ENCODE peak calls at places on chromosomes 4 and X, in six cellular contexts. One of them, this sample, is unnamed.
A peak's percentile ranks its signal among the peaks of the same experiment; 100 is the strongest.

GRCh38 chr4:3168029-3168428 is 80.9 kb upstream of the MSANTD1 start:
- DNase-seq in MCF 10A: no peak
- DNase-seq in GM13977: no peak
- DNase-seq in central memory CD4-positive, alpha-beta T cell: no peak
- DNase-seq in non-pigmented ciliary epithelial cell: peak; percentile 15
- DNase-seq in NCI-H345: no peak
- DNase-seq in this sample: no peak

GRCh38 chr4:119543794-119544193 is 84.8 kb downstream of the PDE5A start:
- DNase-seq in MCF 10A: no peak
- DNase-seq in GM13977: no peak
- DNase-seq in central memory CD4-positive, alpha-beta T cell: no peak
- DNase-seq in non-pigmented ciliary epithelial cell: no peak
- DNase-seq in NCI-H345: no peak
- DNase-seq in this sample: no peak

GRCh38 chrX:54043696-54044125 is 562 bp downstream of the PHF8 start:
- DNase-seq in MCF 10A: peak; percentile 43
- DNase-seq in GM13977: peak; percentile 28
- DNase-seq in central memory CD4-positive, alpha-beta T cell: no peak
- DNase-seq in non-pigmented ciliary epithelial cell: no peak
- DNase-seq in NCI-H345: peak; percentile 52
- DNase-seq in this sample: no peak

GRCh38 chrX:147079974-147080373 is 265.4 kb upstream of the CXorf51A start:
- DNase-seq in MCF 10A: no peak
- DNase-seq in GM13977: no peak
- DNase-seq in central memory CD4-positive, alpha-beta T cell: no peak
- DNase-seq in non-pigmented ciliary epithelial cell: no peak
- DNase-seq in NCI-H345: no peak
- DNase-seq in this sample: no peak

GRCh38 chr4:140296335-140296753 is 77.1 kb upstream of the SCOC start:
- DNase-seq in MCF 10A: peak; percentile 58
- DNase-seq in GM13977: no peak
- DNase-seq in central memory CD4-positive, alpha-beta T cell: no peak
- DNase-seq in non-pigmented ciliary epithelial cell: peak; percentile 30
- DNase-seq in NCI-H345: peak; percentile 50
- DNase-seq in this sample: peak; percentile 89

GRCh38 chrX:49177338-49177833 is 5.7 kb downstream of the PLP2 start:
- DNase-seq in MCF 10A: peak; percentile 54
- DNase-seq in GM13977: no peak
- DNase-seq in central memory CD4-positive, alpha-beta T cell: no peak
- DNase-seq in non-pigmented ciliary epithelial cell: no peak
- DNase-seq in NCI-H345: no peak
- DNase-seq in this sample: no peak

GRCh38 chrX:16589211-16589610 is 60.7 kb upstream of the S100G start:
- DNase-seq in MCF 10A: peak; percentile 85
- DNase-seq in GM13977: no peak
- DNase-seq in central memory CD4-positive, alpha-beta T cell: no peak
- DNase-seq in non-pigmented ciliary epithelial cell: no peak
- DNase-seq in NCI-H345: no peak
- DNase-seq in this sample: no peak

GRCh38 chrX:40465735-40466551 is 114.8 kb upstream of the ATP6AP2 start:
- DNase-seq in MCF 10A: peak; percentile 17
- DNase-seq in GM13977: no peak
- DNase-seq in central memory CD4-positive, alpha-beta T cell: no peak
- DNase-seq in non-pigmented ciliary epithelial cell: no peak
- DNase-seq in NCI-H345: no peak
- DNase-seq in this sample: no peak

GRCh38 chrX:14095702-14096101 is 66.0 kb upstream of the GEMIN8 start:
- DNase-seq in MCF 10A: peak; percentile 82
- DNase-seq in GM13977: peak; percentile 34
- DNase-seq in central memory CD4-positive, alpha-beta T cell: peak; percentile 13
- DNase-seq in non-pigmented ciliary epithelial cell: peak; percentile 27
- DNase-seq in NCI-H345: no peak
- DNase-seq in this sample: no peak

GRCh38 chrX:78769933-78770332 is 22.4 kb downstream of the LPAR4 start:
- DNase-seq in MCF 10A: no peak
- DNase-seq in GM13977: no peak
- DNase-seq in central memory CD4-positive, alpha-beta T cell: no peak
- DNase-seq in non-pigmented ciliary epithelial cell: no peak
- DNase-seq in NCI-H345: no peak
- DNase-seq in this sample: no peak

GRCh38 chrX:30777575-30777974 is 111.5 kb downstream of the TAB3 start:
- DNase-seq in MCF 10A: no peak
- DNase-seq in GM13977: no peak
- DNase-seq in central memory CD4-positive, alpha-beta T cell: no peak
- DNase-seq in non-pigmented ciliary epithelial cell: no peak
- DNase-seq in NCI-H345: no peak
- DNase-seq in this sample: no peak

GRCh38 chr4:133638702-133639101 is 489.6 kb downstream of the PCDH10 start:
- DNase-seq in MCF 10A: no peak
- DNase-seq in GM13977: no peak
- DNase-seq in central memory CD4-positive, alpha-beta T cell: no peak
- DNase-seq in non-pigmented ciliary epithelial cell: no peak
- DNase-seq in NCI-H345: no peak
- DNase-seq in this sample: no peak

GRCh38 chr4:106343865-106344264 is 24.7 kb downstream of the GIMD1 start:
- DNase-seq in MCF 10A: no peak
- DNase-seq in GM13977: no peak
- DNase-seq in central memory CD4-positive, alpha-beta T cell: no peak
- DNase-seq in non-pigmented ciliary epithelial cell: no peak
- DNase-seq in NCI-H345: no peak
- DNase-seq in this sample: no peak

GRCh38 chrX:68634649-68635227 is 12.7 kb upstream of the STARD8 start:
- DNase-seq in MCF 10A: no peak
- DNase-seq in GM13977: no peak
- DNase-seq in central memory CD4-positive, alpha-beta T cell: no peak
- DNase-seq in non-pigmented ciliary epithelial cell: no peak
- DNase-seq in NCI-H345: no peak
- DNase-seq in this sample: no peak

GRCh38 chr4:141078871-141079270 is 54.4 kb downstream of the RNF150 start:
- DNase-seq in MCF 10A: no peak
- DNase-seq in GM13977: no peak
- DNase-seq in central memory CD4-positive, alpha-beta T cell: no peak
- DNase-seq in non-pigmented ciliary epithelial cell: no peak
- DNase-seq in NCI-H345: no peak
- DNase-seq in this sample: no peak

GRCh38 chr4:182206916-182207315 is 36.3 kb upstream of the TENM3 start:
- DNase-seq in MCF 10A: no peak
- DNase-seq in GM13977: no peak
- DNase-seq in central memory CD4-positive, alpha-beta T cell: no peak
- DNase-seq in non-pigmented ciliary epithelial cell: no peak
- DNase-seq in NCI-H345: no peak
- DNase-seq in this sample: no peak